ENCODE peak calls at places on chromosomes 11 and 22, in six cellular contexts. Q is AG04450; R is left ventricle myocardium inferior; J is neural progenitor cell; W is HT1080; Y is stimulated activated CD8-positive, alpha-beta memory T cell treated with anti-CD3 and anti-CD28 coated beads, Interleukin-12 subunit alpha, Interleukin-12 subunit beta, amount 100 ng/mL, for 1 hour. E is an unnamed sample.
A peak's percentile ranks its signal among the peaks of the same experiment; 100 is the strongest.

GRCh38 chr22:25702571-25703167 is 39.3 kb upstream of the MYO18B start:
- DNase-seq in Q (no peak), R (no peak), J (no peak), W (no peak), Y (no peak), E (no peak)

GRCh38 chr11:48044577-48044976 is 64.2 kb downstream of the PTPRJ start:
- DNase-seq in Q (no peak), R (peak; percentile 21), J (no peak), W (no peak), Y (no peak), E (no peak)

GRCh38 chr22:25546751-25547150 is 17.7 kb upstream of the GRK3 start:
- DNase-seq in Q (no peak), R (no peak), J (no peak), W (no peak), Y (no peak), E (no peak)

GRCh38 chr11:114279778-114280532 is 16.2 kb upstream of the NNMT start:
- DNase-seq in Q (no peak), R (no peak), J (no peak), W (peak; percentile 49), Y (no peak), E (peak; percentile 22)

GRCh38 chr11:130522284-130522961 is 74.0 kb downstream of the ADAMTS15 start:
- DNase-seq in Q (peak; percentile 84), R (peak; percentile 94), J (peak; percentile 79), W (peak; percentile 77), Y (no peak), E (peak; percentile 83)

GRCh38 chr11:18080451-18080850 is 25.4 kb downstream of the SAAL1 start:
- DNase-seq in Q (no peak), R (no peak), J (no peak), W (no peak), Y (no peak), E (peak; percentile 77)

GRCh38 chr11:132855516-132855915 is 676.8 kb downstream of the OPCML start:
- DNase-seq in Q (no peak), R (no peak), J (no peak), W (no peak), Y (no peak), E (no peak)

GRCh38 chr11:99773646-99774045 is 752.9 kb downstream of the CNTN5 start:
- DNase-seq in Q (no peak), R (no peak), J (no peak), W (peak; percentile 6), Y (no peak), E (no peak)

GRCh38 chr11:58730507-58731089 is 1.1 kb downstream of the GLYAT start:
- DNase-seq in Q (no peak), R (no peak), J (no peak), W (no peak), Y (no peak), E (no peak)